ENCODE peak calls at places on chromosomes 4 and X, in nine cellular contexts. E is H9, W is endothelial cell of umbilical vein, F is GM23338, V is fibroblast of lung, I is mammary epithelial cell, U is OCI-LY7, R is neural progenitor cell, L is astrocyte. B is an unnamed sample.

GRCh38 chrX:13387656-13388421 is 68.0 kb upstream of the ATXN3L start:
- DNase-seq in I (peak; percentile 58), W (no peak), R (no peak), E (no peak), U (no peak), V (peak; percentile 80), L (peak; percentile 76), F (no peak), B (peak; percentile 75)

GRCh38 chrX:2879670-2880069 is 49.5 kb downstream of the ARSD start:
- DNase-seq in U (no peak), I (no peak), R (no peak), E (no peak), L (no peak), V (no peak), F (no peak), W (no peak), B (no peak)

GRCh38 chrX:17682259-17682658 is 55.0 kb upstream of the SCML1 start:
- DNase-seq in F (no peak), I (no peak), R (no peak), E (no peak), L (no peak), V (no peak), U (no peak), W (no peak), B (no peak)

GRCh38 chr4:62210521-62210920 is 1010.4 kb downstream of the ADGRL3 start:
- DNase-seq in V (peak; percentile 35), W (no peak), I (no peak), U (no peak), L (peak; percentile 20), F (no peak), E (no peak), R (no peak), B (no peak)

GRCh38 chr4:8761167-8761823 is 110.3 kb downstream of the HMX1 start:
- DNase-seq in V (no peak), W (no peak), E (no peak), F (no peak), L (no peak), R (no peak), I (no peak), U (no peak), B (no peak)

GRCh38 chr4:2291705-2292651 is 30.1 kb upstream of the MXD4 start:
- DNase-seq in I (no peak), E (no peak), F (no peak), W (no peak), V (no peak), L (no peak), R (no peak), U (no peak), B (no peak)

GRCh38 chrX:110204986-110205385 is 112.9 kb downstream of the AMMECR1 start:
- DNase-seq in R (no peak), I (peak; percentile 79), F (no peak), U (no peak), V (peak; percentile 83), W (no peak), E (no peak), L (peak; percentile 82), B (peak; percentile 78)

GRCh38 chr4:6272863-6273660 is 3.4 kb downstream of the WFS1 start:
- DNase-seq in E (no peak), I (peak; percentile 63), R (no peak), F (no peak), W (peak; percentile 75), V (peak; percentile 90), U (no peak), L (peak; percentile 87), B (peak; percentile 82)

GRCh38 chr4:86060341-86060740 is 299.5 kb downstream of the MAPK10 start:
- DNase-seq in R (no peak), I (no peak), F (no peak), U (no peak), L (no peak), W (no peak), E (no peak), V (no peak), B (no peak)

GRCh38 chrX:151180400-151180799 is 4.0 kb downstream of the GPR50 start:
- DNase-seq in L (no peak), W (no peak), V (no peak), R (no peak), I (no peak), U (no peak), F (no peak), E (no peak), B (no peak)

GRCh38 chrX:17590892-17591740 is 146.2 kb upstream of the SCML1 start:
- DNase-seq in U (peak; percentile 11), R (peak; percentile 65), E (peak; percentile 64), L (peak; percentile 67), V (peak; percentile 75), I (peak; percentile 64), F (peak; percentile 68), W (peak; percentile 77), B (peak; percentile 79)

GRCh38 chrX:124028177-124028576 is 66.7 kb downstream of the STAG2 start:
- DNase-seq in F (no peak), I (peak; percentile 16), L (peak; percentile 34), E (no peak), R (no peak), U (no peak), V (peak; percentile 60), W (no peak), B (peak; percentile 65)

GRCh38 chr4:153241970-153242847 is 38.0 kb downstream of the TRIM2 start:
- DNase-seq in F (peak; percentile 42), R (no peak), U (no peak), V (peak; percentile 26), W (peak; percentile 83), L (no peak), I (no peak), E (no peak), B (no peak)

GRCh38 chr4:77145806-77146425 is 11.1 kb upstream of the CCNG2 start:
- DNase-seq in U (peak; percentile 45), R (no peak), E (no peak), V (no peak), W (peak; percentile 26), I (peak; percentile 17), L (no peak), F (no peak), B (peak; percentile 48)

GRCh38 chrX:103175944-103176753 is 38.8 kb upstream of the BEX4 start:
- DNase-seq in L (peak; percentile 8), U (peak; percentile 19), E (peak; percentile 46), W (peak; percentile 62), R (peak; percentile 38), F (peak; percentile 52), I (peak; percentile 23), V (peak; percentile 13), B (peak; percentile 48)

GRCh38 chr4:155667538-155668511 is 1.2 kb downstream of the GUCY1A1 start:
- DNase-seq in U (no peak), W (peak; percentile 66), I (peak; percentile 47), L (peak; percentile 25), E (peak; percentile 46), F (peak; percentile 60), R (peak; percentile 70), V (peak; percentile 39), B (peak; percentile 45)

GRCh38 chrX:108264376-108264775 is 172.8 kb downstream of the ATG4A start:
- DNase-seq in V (no peak), R (no peak), E (no peak), W (no peak), F (peak; percentile 1), I (no peak), U (no peak), L (no peak), B (no peak)

GRCh38 chr4:83151645-83152044 is 37.1 kb upstream of the PLAC8 start:
- DNase-seq in E (no peak), U (no peak), I (no peak), R (no peak), W (no peak), V (no peak), F (no peak), L (no peak), B (no peak)

GRCh38 chr4:125520258-125520990 is 205.7 kb downstream of the FAT4 start:
- DNase-seq in F (no peak), L (peak; percentile 75), V (peak; percentile 79), E (no peak), U (no peak), W (peak; percentile 91), I (no peak), R (no peak), B (no peak)

GRCh38 chr4:18440527-18441215 is 419.1 kb upstream of the LCORL start:
- DNase-seq in R (no peak), F (peak; percentile 3), W (no peak), L (no peak), V (no peak), I (no peak), E (no peak), U (no peak), B (no peak)

GRCh38 chrX:81925812-81926211 is 723.9 kb downstream of the SH3BGRL start:
- DNase-seq in W (no peak), I (no peak), U (no peak), V (no peak), L (no peak), F (no peak), R (no peak), E (no peak), B (no peak)

GRCh38 chrX:23745786-23746185 is 2.7 kb upstream of the ACOT9 start:
- DNase-seq in W (peak; percentile 83), U (no peak), F (no peak), V (no peak), I (no peak), R (no peak), E (no peak), L (no peak), B (no peak)
- H3K27ac ChIP-seq in W (peak overlapping the region; percentile 42), U (no peak overlapping the region), F (no peak overlapping the region), V (no peak overlapping the region), I (no peak overlapping the region), R (no peak overlapping the region), E (no peak overlapping the region), L (no peak overlapping the region), B (no peak overlapping the region)

GRCh38 chr4:46956451-46956850 is 36.9 kb downstream of the GABRA4 start:
- DNase-seq in V (peak; percentile 13), F (no peak), E (no peak), R (no peak), W (no peak), I (no peak), L (no peak), U (no peak), B (no peak)
- H4K20me1 ChIP-seq in V (no peaks in the 10 kb centered on the region), F (no peaks in the 10 kb centered on the region), E (no peaks in the 10 kb centered on the region), R (no peaks in the 10 kb centered on the region), W (no peaks in the 10 kb centered on the region), I (no peaks in the 10 kb centered on the region), L (no peaks in the 10 kb centered on the region), U (no peaks in the 10 kb centered on the region), B (no peaks in the 10 kb centered on the region)

DNA sequence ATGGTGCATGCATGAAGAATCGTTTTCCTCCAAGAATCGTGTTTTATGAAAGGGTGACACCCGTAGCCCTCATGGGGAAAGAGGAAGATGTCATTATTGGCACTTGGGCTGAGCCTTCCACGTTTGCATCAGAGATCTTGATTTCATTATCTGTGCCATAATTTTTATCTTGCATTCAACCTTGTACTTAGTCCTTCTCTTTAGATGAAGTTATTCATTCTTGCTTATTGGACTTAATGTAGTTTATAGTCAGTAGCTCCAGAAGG is 66.8 kb downstream of the GAB1 start:
- DNase-seq in W (no peak), L (no peak), V (no peak), U (peak; percentile 80), F (no peak), R (no peak), E (no peak), I (no peak), B (no peak)
- H3K27ac ChIP-seq in W (no peak overlapping the region), L (no peak overlapping the region), V (no peak overlapping the region), U (peak overlapping the region; percentile 97), F (no peak overlapping the region), R (no peak overlapping the region), E (no peak overlapping the region), I (no peak overlapping the region), B (no peak overlapping the region)

DNA sequence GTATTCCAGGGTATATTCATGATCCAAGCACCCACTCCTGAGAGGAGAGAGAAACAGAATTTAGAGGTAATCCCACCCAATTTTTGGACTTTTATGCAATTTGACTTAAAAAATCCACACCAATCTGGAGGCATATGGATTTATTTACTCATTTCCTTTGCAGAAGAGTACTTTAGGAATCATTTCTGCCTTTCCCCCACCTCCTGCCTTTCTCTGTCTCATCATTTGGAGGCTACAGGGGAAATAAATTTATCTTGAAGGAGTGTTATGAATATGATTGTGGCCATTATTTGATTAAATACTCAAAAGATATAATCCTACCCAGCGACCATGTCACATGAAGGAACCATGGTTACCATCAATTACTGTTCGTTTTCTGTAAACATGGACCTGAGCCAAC is 234.3 kb upstream of the SLIT2 start:
- DNase-seq in V (no peak), F (no peak), E (no peak), I (no peak), U (no peak), L (no peak), R (no peak), W (peak; percentile 19), B (peak; percentile 53)
- H4K20me1 ChIP-seq in V (no peaks in the 10 kb centered on the region), F (no peaks in the 10 kb centered on the region), E (no peaks in the 10 kb centered on the region), I (no peaks in the 10 kb centered on the region), U (no peaks in the 10 kb centered on the region), L (no peaks in the 10 kb centered on the region), R (no peaks in the 10 kb centered on the region), W (no peaks in the 10 kb centered on the region), B (no peaks in the 10 kb centered on the region)